ENCODE peak calls at places on chromosomes 3 and 15, in four cellular contexts. Y is body of pancreas, V is fibroblast of lung, B is A549. I is an unnamed sample.

GRCh38 chr15:90300541-90300940 is 35.1 kb downstream of the NGRN start:
- DNase-seq in Y (no peak), V (no peak), B (no peak), I (no peak)

GRCh38 chr3:123343296-123344174 is 105.4 kb downstream of the ADCY5 start:
- DNase-seq in Y (no peak), V (no peak), B (no peak), I (no peak)

GRCh38 chr3:160577551-160578195 is 12.3 kb upstream of the KPNA4 start:
- DNase-seq in Y (peak), V (peak), B (peak), I (peak)

GRCh38 chr3:176431986-176432385 is 765.3 kb downstream of the TBL1XR1 start:
- DNase-seq in Y (no peak), V (peak), B (no peak), I (no peak)

GRCh38 chr3:197478746-197479668 is 76.8 kb downstream of the BDH1 start:
- DNase-seq in Y (peak), V (peak), B (no peak), I (peak)

GRCh38 chr3:150020527-150020926 is 49.8 kb upstream of the PFN2 start:
- DNase-seq in Y (no peak), V (peak), B (no peak), I (peak)

GRCh38 chr15:86701259-86701963 is 621.7 kb downstream of the AGBL1 start:
- DNase-seq in Y (no peak), V (no peak), B (no peak), I (no peak)

GRCh38 chr3:136994772-136995516 is 37.2 kb downstream of the IL20RB start:
- DNase-seq in Y (peak), V (peak), B (peak), I (peak)

GRCh38 chr15:59437473-59437776 is 561 bp upstream of the FAM81A start:
- DNase-seq in Y (no peak), V (no peak), B (no peak), I (no peak)

GRCh38 chr15:34716111-34716510 is 38.7 kb downstream of the GJD2 start:
- DNase-seq in Y (peak), V (no peak), B (no peak), I (no peak)
- H3K27ac ChIP-seq in Y (no peak), V (no peak), B (no peak), I (no peak)

GRCh38 chr15:19987389-19988048 is 554.1 kb downstream of the GOLGA6L6 start:
- DNase-seq in Y (no peak), V (no peak), B (no peak), I (no peak)
- TF ChIP-seq CTCF in Y (no peak), V (no peak), B (no peak), I (peak)

GRCh38 chr3:110808630-110809029 is 263.0 kb upstream of the NECTIN3 start:
- DNase-seq in Y (no peak), V (peak), B (no peak), I (no peak)

GRCh38 chr3:110806924-110807323 is 264.7 kb upstream of the NECTIN3 start:
- DNase-seq in Y (no peak), V (peak), B (no peak), I (no peak)

GRCh38 chr3:110799236-110799635 is 272.4 kb upstream of the NECTIN3 start:
- DNase-seq in Y (no peak), V (no peak), B (no peak), I (no peak)

GRCh38 chr3:110810356-110810755 is 261.3 kb upstream of the NECTIN3 start:
- DNase-seq in Y (no peak), V (peak), B (no peak), I (no peak)

GRCh38 chr3:110804856-110805255 is 266.8 kb upstream of the NECTIN3 start:
- DNase-seq in Y (no peak), V (no peak), B (no peak), I (no peak)
- H3K27ac ChIP-seq in Y (no peak), V (no peak), B (no peak), I (no peak)

GRCh38 chr3:111621535-111621934 is 26.4 kb upstream of the ZBED2 start:
- DNase-seq in Y (no peak), V (no peak), B (peak), I (no peak)
- TF ChIP-seq CTCF in Y (no peak), V (no peak), B (peak), I (no peak)

GRCh38 chr3:169931747-169932520 is 20.6 kb downstream of the SAMD7 start:
- DNase-seq in Y (no peak), V (no peak), B (no peak), I (no peak)
- H3K27ac ChIP-seq in Y (no peak), V (no peak), B (no peak), I (no peak)

I was measured in RWPE1.